ENCODE peak calls at places on chromosomes 7 and 10, in five cellular contexts. Q is CD8-positive, alpha-beta T cell; B is cardiac fibroblast; X is SJSA1; C is heart right ventricle. L is an unnamed sample.

GRCh38 chr7:20797174-20798080 is 10.7 kb upstream of the SP8 start:
- DNase-seq in Q (no peak), B (no peak), X (peak), C (no peak), L (no peak)

GRCh38 chr7:103811997-103812396 is 177.5 kb downstream of the RELN start:
- DNase-seq in Q (no peak), B (no peak), X (no peak), C (no peak), L (no peak)

GRCh38 chr7:131431289-131431688 is 103.6 kb downstream of the MKLN1 start:
- DNase-seq in Q (no peak), B (peak), X (no peak), C (peak), L (no peak)

GRCh38 chr10:16843252-16843870 is 26.1 kb upstream of the RSU1 start:
- DNase-seq in Q (no peak), B (peak), X (peak), C (peak), L (peak)

GRCh38 chr7:113379746-113380145 is 261.4 kb upstream of the SMIM30 start:
- DNase-seq in Q (no peak), B (no peak), X (no peak), C (no peak), L (no peak)

GRCh38 chr7:3201306-3201705 is 99.7 kb upstream of the SDK1 start:
- DNase-seq in Q (no peak), B (no peak), X (no peak), C (no peak), L (no peak)

GRCh38 chr7:378551-379455 is 88.8 kb downstream of the FOXL3 start:
- DNase-seq in Q (no peak), B (no peak), X (no peak), C (no peak), L (no peak)

GRCh38 chr10:119502214-119502613 is 40.3 kb downstream of the RGS10 start:
- DNase-seq in Q (peak), B (no peak), X (no peak), C (no peak), L (no peak)

GRCh38 chr7:232571-233455 is 40.4 kb downstream of the FAM20C start:
- DNase-seq in Q (no peak), B (peak), X (peak), C (no peak), L (no peak)

GRCh38 chr10:33240931-33241330 is 93.5 kb downstream of the NRP1 start:
- DNase-seq in Q (no peak), B (peak), X (peak), C (no peak), L (no peak)

GRCh38 chr7:78769551-78770101 is 683.8 kb downstream of the MAGI2 start:
- DNase-seq in Q (no peak), B (peak), X (no peak), C (no peak), L (peak)

GRCh38 chr7:32163141-32163806 is 93.1 kb upstream of the PDE1C start:
- DNase-seq in Q (no peak), B (peak), X (peak), C (peak), L (no peak)

GRCh38 chr10:16519250-16519907 is 2.3 kb downstream of the C1QL3 start:
- DNase-seq in Q (no peak), B (no peak), X (no peak), C (no peak), L (no peak)

GRCh38 chr7:94643771-94644545 is 12.0 kb downstream of the SGCE start:
- DNase-seq in Q (no peak), B (peak), X (no peak), C (no peak), L (no peak)

GRCh38 chr7:74092964-74093339 is 9.3 kb downstream of the LIMK1 start:
- DNase-seq in Q (no peak), B (peak), X (no peak), C (peak), L (peak)

GRCh38 chr10:3783721-3784432 is 1.1 kb downstream of the KLF6 start:
- DNase-seq in Q (peak), B (peak), X (peak), C (peak), L (no peak)

GRCh38 chr7:158051372-158051760 is 536.3 kb downstream of the PTPRN2 start:
- DNase-seq in Q (no peak), B (no peak), X (no peak), C (no peak), L (no peak)

GRCh38 chr7:127817466-127817865 is 165.5 kb downstream of the SND1 start:
- DNase-seq in Q (no peak), B (no peak), X (no peak), C (no peak), L (no peak)

GRCh38 chr10:133088524-133089460 is 1.1 kb downstream of the ADGRA1 start:
- DNase-seq in Q (no peak), B (no peak), X (no peak), C (no peak), L (no peak)

GRCh38 chr10:49299816-49300139 is 808 bp downstream of the C10orf71 start:
- DNase-seq in Q (no peak), B (no peak), X (no peak), C (no peak), L (no peak)

GRCh38 chr7:18663321-18663720 is 167.8 kb downstream of the HDAC9 start:
- DNase-seq in Q (no peak), B (no peak), X (no peak), C (peak), L (no peak)

GRCh38 chr7:149564340-149565095 is 66.9 kb upstream of the ZNF746 start:
- DNase-seq in Q (no peak), B (no peak), X (no peak), C (peak), L (no peak)

GRCh38 chr10:124641282-124642075 is 102.7 kb downstream of the FAM53B start:
- DNase-seq in Q (peak), B (peak), X (no peak), C (peak), L (no peak)

GRCh38 chr10:86693721-86694369 is 25.5 kb downstream of the LDB3 start:
- DNase-seq in Q (peak), B (peak), X (peak), C (peak), L (no peak)

GRCh38 chr10:125067764-125068163 is 92.6 kb downstream of the CTBP2 start:
- DNase-seq in Q (no peak), B (no peak), X (no peak), C (no peak), L (no peak)

GRCh38 chr10:73965890-73966768 is 31.8 kb upstream of the VCL start:
- DNase-seq in Q (no peak), B (peak), X (peak), C (peak), L (no peak)

GRCh38 chr7:157984138-157984913 is 603.3 kb downstream of the PTPRN2 start:
- DNase-seq in Q (no peak), B (no peak), X (no peak), C (no peak), L (no peak)

GRCh38 chr7:5218564-5219360 is 28.7 kb downstream of the WIPI2 start:
- DNase-seq in Q (no peak), B (no peak), X (no peak), C (no peak), L (peak)

GRCh38 chr10:98000346-98000745 is 30.1 kb downstream of the CRTAC1 start:
- DNase-seq in Q (no peak), B (no peak), X (no peak), C (no peak), L (no peak)

GRCh38 chr7:151863386-151864079 is 13.4 kb downstream of the PRKAG2 start:
- DNase-seq in Q (no peak), B (no peak), X (no peak), C (no peak), L (no peak)

GRCh38 chr7:107169120-107170050 is 582 bp downstream of the HBP1 start:
- DNase-seq in Q (peak), B (peak), X (peak), C (peak), L (peak)
- H3K4me3 ChIP-seq in Q (peak), B (peak), X (peak), C (peak), L (peak)

GRCh38 chr7:53900856-53901528 is 641.2 kb upstream of the VSTM2A start:
- DNase-seq in Q (no peak), B (no peak), X (no peak), C (no peak), L (no peak)
- H3K4me3 ChIP-seq in Q (no peak), B (no peak), X (no peak), C (no peak), L (no peak)

GRCh38 chr7:27160147-27160545 is 3.7 kb upstream of the HOXA7 start:
- DNase-seq in Q (no peak), B (no peak), X (no peak), C (no peak), L (no peak)
- H3K4me3 ChIP-seq in Q (peak), B (no peak), X (no peak), C (peak), L (peak)

GRCh38 chr10:7026818-7027217 is 384.0 kb downstream of the SFMBT2 start:
- DNase-seq in Q (no peak), B (no peak), X (no peak), C (no peak), L (no peak)

GRCh38 chr10:7027237-7027912 is 383.5 kb downstream of the SFMBT2 start:
- DNase-seq in Q (no peak), B (no peak), X (no peak), C (no peak), L (no peak)

GRCh38 chr10:7028809-7029166 is 382.0 kb downstream of the SFMBT2 start:
- DNase-seq in Q (no peak), B (no peak), X (no peak), C (no peak), L (no peak)

GRCh38 chr10:7029672-7030071 is 381.2 kb downstream of the SFMBT2 start:
- DNase-seq in Q (no peak), B (no peak), X (no peak), C (no peak), L (no peak)

GRCh38 chr10:7027913-7028808 is 382.7 kb downstream of the SFMBT2 start:
- DNase-seq in Q (no peak), B (peak), X (no peak), C (no peak), L (no peak)
- H3K4me3 ChIP-seq in Q (no peak), B (no peak), X (no peak), C (no peak), L (no peak)

GRCh38 chr10:91046891-91047290 is 126.0 kb upstream of the ANKRD1 start:
- DNase-seq in Q (no peak), B (no peak), X (no peak), C (no peak), L (no peak)
- H3K4me3 ChIP-seq in Q (no peak), B (no peak), X (no peak), C (no peak), L (no peak)

GRCh38 chr7:28984631-28985030 is 26.5 kb upstream of the TRIL start:
- DNase-seq in Q (no peak), B (peak), X (peak), C (no peak), L (no peak)
- H3K4me3 ChIP-seq in Q (no peak), B (no peak), X (no peak), C (no peak), L (no peak)

GRCh38 chr7:24401628-24402593 is 117.9 kb downstream of the NPY start:
- DNase-seq in Q (no peak), B (peak), X (no peak), C (no peak), L (peak)
- H3K4me3 ChIP-seq in Q (no peak), B (peak), X (no peak), C (no peak), L (peak)

GRCh38 chr7:155805826-155806095 is 6.5 kb downstream of the SHH start:
- DNase-seq in Q (no peak), B (no peak), X (no peak), C (no peak), L (no peak)

GRCh38 chr7:155807805-155808550 is 4.3 kb downstream of the SHH start:
- DNase-seq in Q (no peak), B (no peak), X (no peak), C (no peak), L (no peak)

GRCh38 chr7:155804897-155805825 is 7.1 kb downstream of the SHH start:
- DNase-seq in Q (peak), B (peak), X (peak), C (no peak), L (no peak)

GRCh38 chr7:155807013-155807804 is 5.1 kb downstream of the SHH start:
- DNase-seq in Q (no peak), B (no peak), X (no peak), C (no peak), L (no peak)

GRCh38 chr7:155806096-155806871 is 6.0 kb downstream of the SHH start:
- DNase-seq in Q (no peak), B (no peak), X (no peak), C (no peak), L (no peak)
- H3K4me3 ChIP-seq in Q (peak), B (peak), X (no peak), C (no peak), L (no peak)

GRCh38 chr10:112525215-112525614 is 78.2 kb downstream of the VTI1A start:
- DNase-seq in Q (no peak), B (peak), X (peak), C (no peak), L (no peak)
- H3K4me3 ChIP-seq in Q (no peak), B (no peak), X (no peak), C (no peak), L (no peak)

L was measured in GM12864.